ENCODE peak calls at places on chromosome 17, in six cellular contexts. E is transverse colon, N is breast epithelium, T is K562, D is spleen, L is GM23338. J is an unnamed sample. For H3K4me1, the result is how much of the 10 kb centered on the place peaks cover.

GRCh38 chr17:47694018-47694817 is at the start of gene TBKBP1:
- DNase-seq in E (peak), N (no peak), T (peak), D (peak), L (peak), J (no peak)

GRCh38 chr17:1045456-1045855 is 48.5 kb downstream of the TIMM22 start:
- DNase-seq in E (no peak), N (no peak), T (no peak), D (peak), L (no peak), J (no peak)

GRCh38 chr17:79581306-79581932 is 29.4 kb downstream of the RBFOX3 start:
- DNase-seq in E (no peak), N (no peak), T (no peak), D (no peak), L (no peak), J (no peak)

GRCh38 chr17:31373150-31374082 is 18.1 kb upstream of the RAB11FIP4 start:
- DNase-seq in E (no peak), N (no peak), T (peak), D (no peak), L (peak), J (no peak)

GRCh38 chr17:17713839-17714238 is 32.6 kb downstream of the RAI1 start:
- DNase-seq in E (no peak), N (no peak), T (no peak), D (no peak), L (no peak), J (peak)

GRCh38 chr17:75849304-75849695 is 5.1 kb upstream of the UNC13D start:
- DNase-seq in E (no peak), N (no peak), T (peak), D (peak), L (no peak), J (no peak)

GRCh38 chr17:34580685-34581445 is 1.5 kb downstream of the TMEM132E start:
- DNase-seq in E (no peak), N (no peak), T (peak), D (no peak), L (peak), J (no peak)

GRCh38 chr17:28725166-28725659 is 820 bp downstream of the TLCD1 start:
- DNase-seq in E (no peak), N (no peak), T (peak), D (no peak), L (peak), J (no peak)

GRCh38 chr17:77127735-77128361 is 12.9 kb upstream of the SEC14L1 start:
- DNase-seq in E (peak), N (peak), T (peak), D (peak), L (no peak), J (peak)

GRCh38 chr17:60577147-60577925 is 22.7 kb upstream of the PPM1D start:
- DNase-seq in E (peak), N (no peak), T (peak), D (no peak), L (peak), J (no peak)

GRCh38 chr17:81576621-81577277 is 24.6 kb upstream of the FAAP100 start:
- DNase-seq in E (no peak), N (no peak), T (no peak), D (no peak), L (no peak), J (no peak)

DNA sequence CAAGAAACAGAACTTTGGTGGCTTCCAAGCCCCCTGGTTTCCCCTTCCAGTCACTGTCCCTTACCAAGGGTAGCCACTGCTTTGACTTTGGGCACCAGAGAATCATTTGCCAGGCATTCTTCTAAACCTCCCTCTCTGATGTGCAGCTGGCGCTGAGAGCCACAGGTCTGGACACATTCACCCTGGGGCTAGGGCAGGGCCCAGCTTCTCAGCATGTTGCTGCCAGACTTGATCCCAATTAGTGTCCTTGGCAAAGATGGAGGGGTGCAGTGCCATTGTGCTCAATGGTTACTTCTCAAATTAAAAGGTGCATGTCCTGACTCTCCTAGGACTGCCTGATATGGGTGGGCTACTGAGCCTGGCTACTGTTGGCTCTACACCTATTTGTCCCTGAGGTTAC is 7.6 kb upstream of the SLC47A2 start:
- DNase-seq in E (no peak), N (peak), T (no peak), D (no peak), L (no peak), J (no peak)
- H3K4me3 ChIP-seq in E (no peak), N (no peak), T (no peak), D (peak), L (no peak), J (peak)

DNA sequence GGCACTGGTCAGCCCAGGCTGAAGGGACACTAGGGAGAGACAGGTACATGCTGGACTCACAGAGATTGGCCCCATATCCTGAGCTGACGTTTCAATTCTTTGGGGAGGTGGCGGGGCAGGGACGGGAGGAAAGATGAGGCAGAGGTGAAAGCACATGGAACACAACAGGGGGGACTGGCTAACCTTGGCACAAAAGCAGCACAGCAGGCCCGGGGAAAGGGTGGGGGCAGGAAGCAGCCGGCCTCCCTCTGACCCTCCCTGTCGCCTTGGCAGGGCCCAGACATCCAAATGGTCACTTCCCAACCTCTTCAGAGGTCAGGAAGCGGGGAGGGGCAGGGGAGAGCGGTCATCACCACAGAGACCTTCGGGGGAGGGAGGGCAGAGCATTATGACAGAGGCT is 6.6 kb downstream of the VAT1 start:
- DNase-seq in E (no peak), N (no peak), T (no peak), D (peak), L (no peak), J (no peak)
- TF ChIP-seq POLR2AphosphoS5 in E (no peak), N (peak), T (no peak), D (peak), L (no peak), J (peak)

DNA sequence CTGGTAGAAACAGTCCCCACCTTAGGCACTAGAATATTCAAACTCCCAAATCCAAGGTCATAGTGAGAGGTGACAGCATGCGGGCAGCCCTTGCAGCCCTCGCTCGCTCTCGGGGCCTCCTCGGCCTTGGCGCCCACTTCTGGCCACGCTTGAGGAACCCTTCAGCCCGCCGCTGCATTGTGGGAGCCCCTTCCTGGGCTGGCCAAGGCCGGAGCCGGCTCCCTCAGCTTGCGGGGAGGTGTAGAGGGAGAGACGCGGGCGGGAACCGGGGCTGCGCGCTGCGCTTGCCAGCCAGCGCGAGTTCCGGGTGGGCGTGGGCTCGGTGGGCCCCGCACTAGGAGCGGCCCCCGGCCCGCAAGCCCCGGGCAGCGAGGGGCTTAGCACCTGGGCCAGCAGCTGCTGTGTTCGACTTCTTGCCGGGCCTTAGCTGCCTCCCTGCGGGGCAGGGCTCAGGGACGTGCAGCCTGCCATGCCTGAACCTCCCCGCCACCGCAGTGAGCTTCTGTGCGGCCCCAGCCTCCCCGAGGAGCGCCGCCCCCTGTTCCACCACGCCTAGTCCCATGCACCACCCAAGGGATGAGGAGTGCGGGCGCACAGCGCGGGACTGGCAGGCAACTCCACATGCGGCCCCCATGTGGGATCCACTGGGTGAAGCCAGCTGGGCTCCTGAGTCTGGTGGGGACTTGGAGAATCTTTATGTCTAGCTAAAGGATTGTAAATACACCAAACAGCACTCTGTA is 45.0 kb downstream of the KPNA2 start:
- DNase-seq in E (no peak), N (no peak), T (no peak), D (peak), L (peak), J (no peak)
- H3K4me1 ChIP-seq in E (under half), N (under half), T (under half), D (under half), L (under half), J (under half)

GRCh38 chr17:3801792-3802191 is 804 bp upstream of the ITGAE start:
- DNase-seq in E (no peak), N (no peak), T (no peak), D (no peak), L (no peak), J (no peak)
- H3K4me3 ChIP-seq in E (no peak), N (no peak), T (no peak), D (no peak), L (no peak), J (no peak)

DNA sequence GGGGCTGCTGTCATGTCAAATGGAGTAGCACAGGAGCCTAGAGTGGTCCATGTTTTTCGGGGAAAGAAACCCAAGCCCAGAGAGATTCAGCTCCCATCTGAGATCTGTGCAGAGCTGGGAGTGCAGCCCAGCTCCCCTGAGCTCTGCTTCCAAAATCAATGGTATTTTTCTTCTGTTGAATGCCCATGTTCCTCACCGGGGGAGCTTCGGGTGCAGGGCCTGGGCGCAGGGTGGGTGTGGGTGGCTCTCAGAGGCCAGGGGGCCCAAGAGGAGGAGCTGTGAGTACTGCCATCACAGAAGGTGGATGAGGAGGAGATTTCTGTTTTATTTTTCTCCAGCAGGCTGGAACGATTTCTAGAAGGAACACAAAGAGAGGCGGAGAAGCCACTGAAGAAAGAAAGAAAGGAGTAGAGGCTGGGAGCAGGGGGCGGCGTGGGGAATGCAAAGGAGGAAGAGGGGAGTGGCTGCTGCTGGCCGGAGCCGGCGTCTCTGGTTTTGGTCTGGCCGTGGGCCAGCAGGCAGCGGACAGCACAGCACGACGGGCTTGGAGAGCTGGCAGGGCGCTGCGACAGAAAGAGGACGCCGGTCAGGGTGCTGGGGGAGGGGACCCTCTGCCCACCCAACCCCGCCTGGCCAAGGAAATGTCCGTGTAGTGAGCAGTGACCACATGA is 76.2 kb upstream of the KSR1 start:
- DNase-seq in E (peak), N (peak), T (peak), D (no peak), L (peak), J (peak)
- TF ChIP-seq POLR2AphosphoS5 in E (no peak), N (no peak), T (no peak), D (no peak), L (no peak), J (no peak)